ENCODE peak calls at places on chromosomes 16 and 17, in four cellular contexts. One of them, this sample, is unnamed.

GRCh38 chr16:83609178-83609577 is 198.6 kb upstream of the HSBP1 start:
- DNase-seq in H1: no peak
- DNase-seq in WTC11: no peak
- DNase-seq in K562: no peak
- DNase-seq in this sample: no peak

GRCh38 chr16:85350973-85351372 is 238.7 kb upstream of the CIBAR2 start:
- DNase-seq in K562: no peak
- DNase-seq in WTC11: no peak
- DNase-seq in H1: no peak
- DNase-seq in this sample: peak

GRCh38 chr16:72094266-72094610 is 591 bp downstream of the DHX38 start:
- DNase-seq in K562: peak
- DNase-seq in WTC11: no peak
- DNase-seq in H1: no peak
- DNase-seq in this sample: no peak

GRCh38 chr16:80616362-80616761 is 75.6 kb downstream of the DYNLRB2 start:
- DNase-seq in H1: no peak
- DNase-seq in K562: no peak
- DNase-seq in WTC11: no peak
- DNase-seq in this sample: no peak

GRCh38 chr16:22357635-22357971 is 16.8 kb downstream of the CDR2 start:
- DNase-seq in H1: no peak
- DNase-seq in K562: no peak
- DNase-seq in WTC11: no peak
- DNase-seq in this sample: no peak

GRCh38 chr16:84725481-84726078 is 25.8 kb downstream of the USP10 start:
- DNase-seq in K562: no peak
- DNase-seq in WTC11: peak
- DNase-seq in H1: no peak
- DNase-seq in this sample: no peak

GRCh38 chr16:28192811-28193529 is 18.8 kb downstream of the XPO6 start:
- DNase-seq in WTC11: no peak
- DNase-seq in H1: no peak
- DNase-seq in K562: no peak
- DNase-seq in this sample: no peak

GRCh38 chr17:1360975-1361374 is 39.0 kb downstream of the YWHAE start:
- DNase-seq in H1: no peak
- DNase-seq in K562: no peak
- DNase-seq in WTC11: no peak
- DNase-seq in this sample: no peak

GRCh38 chr16:53864819-53865491 is 161.0 kb downstream of the FTO start:
- DNase-seq in WTC11: no peak
- DNase-seq in K562: peak
- DNase-seq in H1: no peak
- DNase-seq in this sample: no peak

GRCh38 chr16:4970010-4970409 is 11.9 kb downstream of the SEC14L5 start:
- DNase-seq in K562: no peak
- DNase-seq in WTC11: no peak
- DNase-seq in H1: no peak
- DNase-seq in this sample: no peak

GRCh38 chr16:4966736-4967453 is 8.8 kb downstream of the SEC14L5 start:
- DNase-seq in H1: no peak
- DNase-seq in K562: no peak
- DNase-seq in WTC11: no peak
- DNase-seq in this sample: no peak

GRCh38 chr16:4972938-4973587 is 14.9 kb downstream of the SEC14L5 start:
- DNase-seq in WTC11: no peak
- DNase-seq in H1: no peak
- DNase-seq in K562: no peak
- DNase-seq in this sample: no peak

GRCh38 chr16:4968879-4969278 is 10.7 kb downstream of the SEC14L5 start:
- DNase-seq in H1: no peak
- DNase-seq in WTC11: no peak
- DNase-seq in K562: no peak
- DNase-seq in this sample: no peak
- TF ChIP-seq TEAD4 in H1: no peak
- TF ChIP-seq TEAD4 in WTC11: no peak
- TF ChIP-seq TEAD4 in K562: no peak
- TF ChIP-seq TEAD4 in this sample: no peak

DNA sequence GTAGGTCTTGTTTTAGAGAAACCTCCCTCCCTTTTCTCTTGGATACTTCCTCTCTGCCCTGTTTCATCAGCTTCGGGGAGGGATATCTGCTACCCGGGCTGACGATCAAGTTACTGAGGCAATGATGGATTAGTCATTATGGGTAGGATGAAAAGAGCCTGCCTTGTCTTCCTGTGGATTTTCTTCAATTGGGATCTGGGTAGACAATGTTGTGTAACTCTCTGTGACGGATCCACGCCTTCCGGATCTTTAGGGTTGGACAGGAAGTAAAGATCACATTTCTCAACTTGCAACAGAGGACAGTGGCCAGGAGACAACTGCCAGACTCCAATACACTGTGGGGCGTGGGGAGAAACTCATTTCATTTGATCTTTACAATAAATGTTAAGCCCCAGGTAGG is 11.3 kb upstream of the CHST6 start:
- DNase-seq in H1: no peak
- DNase-seq in K562: no peak
- DNase-seq in WTC11: no peak
- DNase-seq in this sample: no peak
- TF ChIP-seq TEAD4 in H1: no peak
- TF ChIP-seq TEAD4 in K562: no peak
- TF ChIP-seq TEAD4 in WTC11: no peak
- TF ChIP-seq TEAD4 in this sample: no peak

DNA sequence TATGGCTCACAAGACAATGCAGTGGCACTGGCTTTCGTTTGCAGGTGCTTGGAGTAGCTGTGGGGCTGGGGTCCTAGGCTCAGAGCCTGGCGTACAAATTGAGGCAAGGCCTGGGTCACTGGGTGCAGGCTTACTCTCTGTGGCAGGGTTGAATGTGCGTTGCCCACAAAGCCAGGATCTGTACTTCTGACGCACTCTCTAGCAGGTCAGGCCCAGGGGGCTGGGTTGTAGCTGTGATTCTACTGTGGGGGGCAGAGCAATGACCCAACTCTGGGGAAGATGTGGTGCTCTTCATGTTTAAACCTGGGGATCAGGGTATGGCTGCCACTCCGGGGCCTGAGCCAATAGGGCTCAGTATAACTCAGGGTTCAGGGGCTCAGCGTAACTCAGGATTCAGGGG is 6.4 kb upstream of the PRSS21 start:
- DNase-seq in H1: no peak
- DNase-seq in K562: no peak
- DNase-seq in WTC11: no peak
- DNase-seq in this sample: no peak
- TF ChIP-seq TEAD4 in H1: no peak
- TF ChIP-seq TEAD4 in K562: no peak
- TF ChIP-seq TEAD4 in WTC11: no peak
- TF ChIP-seq TEAD4 in this sample: no peak

GRCh38 chr17:19670906-19671305 is 22.4 kb downstream of the ALDH3A2 start:
- DNase-seq in K562: no peak
- DNase-seq in WTC11: no peak
- DNase-seq in H1: no peak
- DNase-seq in this sample: no peak
- TF ChIP-seq TEAD4 in K562: no peak
- TF ChIP-seq TEAD4 in WTC11: no peak
- TF ChIP-seq TEAD4 in H1: no peak
- TF ChIP-seq TEAD4 in this sample: no peak

GRCh38 chr16:10862432-10862831 is 14.6 kb upstream of the CIITA start:
- DNase-seq in H1: no peak
- DNase-seq in K562: no peak
- DNase-seq in WTC11: no peak
- DNase-seq in this sample: no peak
- TF ChIP-seq TEAD4 in H1: no peak
- TF ChIP-seq TEAD4 in K562: no peak
- TF ChIP-seq TEAD4 in WTC11: no peak
- TF ChIP-seq TEAD4 in this sample: no peak

DNA sequence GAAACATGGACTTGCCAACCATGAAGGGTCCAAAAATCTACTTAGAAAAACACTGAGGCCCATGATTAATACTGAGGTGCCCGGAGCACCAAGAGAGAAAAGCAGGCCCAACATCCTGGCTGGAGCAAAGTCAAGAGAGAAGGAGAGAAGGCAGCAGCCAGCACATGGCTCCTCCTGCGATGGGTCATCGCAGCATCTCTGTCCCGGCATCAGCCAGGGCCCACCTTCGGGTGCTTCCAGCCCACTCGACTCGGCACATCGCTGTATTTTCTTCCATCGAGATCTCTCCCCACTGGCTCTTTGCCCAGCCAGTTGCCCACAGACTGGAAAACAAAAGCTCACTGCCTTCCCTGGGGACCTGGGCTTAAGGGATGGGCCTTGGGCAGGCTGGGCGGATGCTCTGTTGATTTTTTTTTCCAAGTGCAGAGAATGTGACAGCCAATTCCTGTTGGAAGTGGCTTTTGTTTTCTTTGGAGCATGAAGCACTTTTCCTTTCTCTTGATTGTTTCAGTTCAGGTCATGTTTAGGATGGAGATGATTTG is 58.1 kb downstream of the CYB5B start:
- DNase-seq in H1: no peak
- DNase-seq in K562: no peak
- DNase-seq in WTC11: no peak
- DNase-seq in this sample: no peak
- TF ChIP-seq TEAD4 in H1: no peak
- TF ChIP-seq TEAD4 in K562: no peak
- TF ChIP-seq TEAD4 in WTC11: no peak
- TF ChIP-seq TEAD4 in this sample: no peak

This sample was measured in SK-N-SH.